ENCODE peak calls at places on chromosomes 7 and 10, in nine cellular contexts. D is activated CD8-positive, alpha-beta memory T cell treated with anti-CD3 and anti-CD28 coated beads for 1 hour; J is HT1080; V is retina; P is endodermal cell; X is SK-MEL-5; C is NCI-H1694 treated with DMSO at 0.1 percent for 48 hours; T is aorta; R is ELF-1. E is an unnamed sample.
A peak's percentile ranks its signal among the peaks of the same experiment; 100 is the strongest.

GRCh38 chr7:87961754-87962153 is 27.7 kb downstream of the ADAM22 start:
- DNase-seq in D (no peak), J (no peak), V (no peak), P (no peak), X (no peak), C (no peak), T (no peak), R (no peak), E (no peak)

GRCh38 chr7:121406866-121407439 is 10.8 kb upstream of the FAM3C start:
- DNase-seq in D (no peak), J (no peak), V (no peak), P (no peak), X (no peak), C (no peak), T (no peak), R (peak; percentile 49), E (no peak)

GRCh38 chr7:12323415-12323814 is 80.2 kb downstream of the VWDE start:
- DNase-seq in D (no peak), J (no peak), V (no peak), P (no peak), X (peak; percentile 44), C (no peak), T (no peak), R (no peak), E (no peak)

GRCh38 chr7:1948887-1949680 is 279.0 kb downstream of the ELFN1 start:
- DNase-seq in D (no peak), J (no peak), V (no peak), P (no peak), X (no peak), C (no peak), T (peak; percentile 72), R (no peak), E (peak; percentile 71)

GRCh38 chr7:43113622-43114450 is 1.4 kb downstream of the HECW1 start:
- DNase-seq in D (no peak), J (no peak), V (peak; percentile 66), P (peak; percentile 54), X (no peak), C (no peak), T (no peak), R (no peak), E (no peak)

GRCh38 chr10:6220418-6221191 is 17.9 kb downstream of the PFKFB3 start:
- DNase-seq in D (no peak), J (no peak), V (no peak), P (no peak), X (no peak), C (no peak), T (peak; percentile 71), R (no peak), E (peak; percentile 80)

GRCh38 chr7:40470111-40470736 is 335.4 kb downstream of the SUGCT start:
- DNase-seq in D (no peak), J (peak; percentile 18), V (no peak), P (no peak), X (no peak), C (no peak), T (peak; percentile 57), R (no peak), E (no peak)

GRCh38 chr10:131047501-131047900 is 264.0 kb downstream of the TCERG1L start:
- DNase-seq in D (no peak), J (no peak), V (no peak), P (no peak), X (no peak), C (no peak), T (no peak), R (no peak), E (no peak)

GRCh38 chr10:52436664-52437063 is 122.6 kb downstream of the DKK1 start:
- DNase-seq in D (no peak), J (no peak), V (no peak), P (no peak), X (no peak), C (no peak), T (no peak), R (no peak), E (no peak)